ENCODE peak calls at places on chromosome 15, in nine cellular contexts. Y, V, B, W, T, P, Z, Q and J are unnamed samples. For H3K36me3, the result is how much of the 10 kb centered on the place peaks cover.

GRCh38 chr15:73286356-73286755 is 82.4 kb downstream of the HCN4 start:
- DNase-seq in V (no peak), Z (no peak), Q (no peak), W (no peak), Y (no peak), P (no peak), B (no peak), T (no peak), J (no peak)

GRCh38 chr15:64634576-64635485 is 140.6 kb downstream of the RBPMS2 start:
- DNase-seq in Z (peak), T (no peak), V (no peak), B (peak), Y (no peak), W (no peak), Q (peak), P (no peak), J (no peak)

GRCh38 chr15:66399276-66399675 is 12.6 kb downstream of the MAP2K1 start:
- DNase-seq in W (no peak), T (no peak), Y (no peak), Q (no peak), V (no peak), P (no peak), B (no peak), Z (peak), J (no peak)

GRCh38 chr15:35078221-35078915 is 6.7 kb downstream of the NANOGP8 start:
- DNase-seq in Y (peak), T (peak), P (peak), Q (peak), V (peak), Z (peak), B (peak), W (peak), J (no peak)

GRCh38 chr15:39281094-39281493 is 299.8 kb upstream of the THBS1 start:
- DNase-seq in V (no peak), Z (no peak), B (no peak), W (no peak), Y (no peak), P (no peak), Q (peak), T (no peak), J (no peak)

GRCh38 chr15:45456212-45457106 is 66.1 kb downstream of the SLC30A4 start:
- DNase-seq in Z (peak), Y (peak), P (peak), B (no peak), Q (peak), V (peak), T (peak), W (peak), J (peak)

GRCh38 chr15:95326689-95327525 is 1003.6 kb upstream of the NR2F2 start:
- DNase-seq in B (peak), P (no peak), T (no peak), V (no peak), Y (no peak), Q (no peak), W (no peak), Z (peak), J (peak)

GRCh38 chr15:97259943-97260342 is 700.6 kb upstream of the ARRDC4 start:
- DNase-seq in V (no peak), Q (no peak), Y (no peak), T (no peak), W (no peak), Z (no peak), B (no peak), P (no peak), J (no peak)

GRCh38 chr15:26087395-26087794 is 224.3 kb upstream of the ATP10A start:
- DNase-seq in T (peak), Z (no peak), W (peak), Q (no peak), Y (no peak), P (no peak), V (no peak), B (no peak), J (no peak)

GRCh38 chr15:26081758-26082068 is 218.6 kb upstream of the ATP10A start:
- DNase-seq in V (no peak), T (no peak), Z (no peak), P (no peak), Q (no peak), Y (no peak), B (no peak), W (no peak), J (no peak)

GRCh38 chr15:26083457-26084350 is 220.6 kb upstream of the ATP10A start:
- DNase-seq in B (no peak), V (no peak), Y (no peak), W (no peak), Q (no peak), Z (no peak), P (no peak), T (no peak), J (no peak)

GRCh38 chr15:26082069-26082832 is 219.1 kb upstream of the ATP10A start:
- DNase-seq in Q (peak), Z (peak), W (peak), B (peak), T (peak), P (peak), Y (no peak), V (peak), J (peak)

DNA sequence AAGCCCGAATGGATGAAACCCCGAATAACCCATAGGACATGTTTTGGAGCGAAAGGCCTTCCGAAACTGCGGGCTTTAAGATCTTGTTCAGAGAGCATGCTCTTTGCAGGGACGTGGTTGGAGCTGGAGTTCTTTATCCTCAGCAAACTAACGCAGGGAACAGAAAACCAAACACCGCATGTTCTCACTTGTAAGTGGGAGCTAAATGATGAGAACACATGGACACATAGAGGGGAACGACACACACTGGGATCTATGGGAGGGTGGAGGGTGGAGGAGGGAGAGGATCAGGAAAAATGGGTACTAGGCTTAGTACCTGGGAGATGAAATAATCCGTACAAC is 219.7 kb upstream of the ATP10A start:
- DNase-seq in P (peak), Y (no peak), Z (no peak), T (no peak), V (no peak), W (no peak), B (no peak), Q (no peak), J (no peak)
- H3K27ac ChIP-seq in P (peak), Y (no peak), Z (peak), T (peak), V (peak), W (peak), B (no peak), Q (peak), J (peak)

DNA sequence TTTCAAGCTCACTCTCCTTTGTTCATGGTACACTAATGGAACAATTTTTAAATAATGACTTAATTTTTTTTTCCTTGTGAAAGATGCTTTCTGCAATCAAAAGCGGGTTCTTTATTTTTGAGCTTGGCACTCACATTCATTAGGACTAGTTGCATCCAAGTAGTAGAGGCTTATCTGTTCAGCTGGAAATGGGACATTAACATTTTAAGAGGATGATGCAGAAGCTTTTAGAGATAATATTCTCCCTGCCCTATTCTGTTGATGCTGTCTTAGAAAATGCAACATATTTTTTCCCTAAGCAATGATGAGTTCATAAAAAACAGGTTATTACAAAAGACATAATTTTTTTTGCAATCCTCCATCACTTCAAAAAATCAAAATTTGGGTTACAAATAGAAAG is 900.6 kb downstream of the NTRK3 start:
- DNase-seq in Y (no peak), T (no peak), P (no peak), V (no peak), Q (no peak), B (no peak), W (no peak), Z (no peak), J (no peak)
- H3K36me3 ChIP-seq in Y (under half), T (under half), P (under half), V (under half), Q (under half), B (under half), W (under half), Z (under half), J (under half)

GRCh38 chr15:88036154-88036839 is 220.2 kb downstream of the NTRK3 start:
- DNase-seq in Y (no peak), W (no peak), B (peak), P (no peak), T (no peak), Q (no peak), Z (peak), V (no peak), J (no peak)
- H3K9ac ChIP-seq in Y (no peak), W (no peak), B (no peak), P (no peak), T (no peak), Q (no peak), Z (no peak), V (no peak), J (no peak)

GRCh38 chr15:49706805-49707204 is 86.0 kb downstream of the DTWD1 start:
- DNase-seq in Q (no peak), V (no peak), T (no peak), Y (no peak), P (no peak), W (no peak), Z (no peak), B (no peak), J (no peak)

GRCh38 chr15:49712162-49712561 is 91.3 kb downstream of the DTWD1 start:
- DNase-seq in B (no peak), Q (no peak), V (no peak), W (no peak), T (no peak), Z (no peak), Y (no peak), P (no peak), J (no peak)

GRCh38 chr15:49712846-49713450 is 92.1 kb downstream of the DTWD1 start:
- DNase-seq in Y (no peak), Z (peak), W (no peak), B (no peak), V (no peak), P (no peak), T (no peak), Q (no peak), J (no peak)

GRCh38 chr15:49709815-49710214 is 89.0 kb downstream of the DTWD1 start:
- DNase-seq in W (no peak), P (no peak), B (no peak), Z (no peak), Y (no peak), T (no peak), Q (no peak), V (no peak), J (no peak)

DNA sequence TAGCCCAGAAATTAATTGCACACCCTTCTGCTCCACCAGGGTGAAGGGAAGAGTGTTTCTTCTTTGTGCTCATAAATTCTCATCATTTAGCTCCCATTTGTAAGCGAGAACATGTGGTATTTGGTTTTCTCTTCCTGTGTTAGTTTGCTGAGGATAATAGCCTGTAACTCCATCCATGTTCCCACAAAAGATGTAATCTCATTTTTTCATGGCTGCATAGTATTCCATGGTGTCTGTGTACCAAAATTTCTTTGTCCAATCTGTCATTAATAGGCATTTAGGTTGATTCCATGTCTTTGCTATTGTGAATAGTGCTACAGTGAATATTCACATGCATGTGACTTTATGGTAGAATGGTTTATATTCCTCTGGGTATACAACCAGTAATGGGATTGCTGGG is 86.8 kb downstream of the DTWD1 start:
- DNase-seq in Y (no peak), P (no peak), V (no peak), W (no peak), Z (no peak), B (no peak), T (no peak), Q (no peak), J (no peak)
- H3K27ac ChIP-seq in Y (no peak), P (no peak), V (no peak), W (no peak), Z (no peak), B (no peak), T (no peak), Q (no peak), J (no peak)